ENCODE peak calls at places on chromosome 1, in five cellular contexts. A is stimulated activated CD4-positive, alpha-beta T cell treated with anti-CD3 and anti-CD28 coated beads, Interleukin-2, amount 100 ng/mL, for 48 hours; N is CD4-positive, alpha-beta memory T cell; U is osteocyte; S is CMK. W is an unnamed sample.

GRCh38 chr1:46448109-46448911 is 41.3 kb upstream of the DMBX1 start:
- DNase-seq in A (no peak), N (no peak), U (no peak), S (no peak), W (no peak)

GRCh38 chr1:150619576-150620509 is 9.6 kb downstream of the ENSA start:
- DNase-seq in A (no peak), N (no peak), U (no peak), S (no peak), W (peak)

GRCh38 chr1:164504699-164505098 is 54.3 kb upstream of the PBX1 start:
- DNase-seq in A (no peak), N (no peak), U (no peak), S (no peak), W (no peak)

GRCh38 chr1:110060034-110060661 is 10.3 kb downstream of the ALX3 start:
- DNase-seq in A (peak), N (peak), U (no peak), S (peak), W (no peak)

GRCh38 chr1:160657477-160657820 is 10.6 kb upstream of the SLAMF1 start:
- DNase-seq in A (no peak), N (no peak), U (no peak), S (no peak), W (no peak)

GRCh38 chr1:233543338-233544255 is 70.3 kb upstream of the KCNK1 start:
- DNase-seq in A (no peak), N (no peak), U (no peak), S (no peak), W (peak)

GRCh38 chr1:65209005-65209885 is 61.2 kb downstream of the AK4 start:
- DNase-seq in A (no peak), N (peak), U (no peak), S (no peak), W (peak)

GRCh38 chr1:152112101-152112884 is 3.0 kb downstream of the TCHH start:
- DNase-seq in A (no peak), N (no peak), U (no peak), S (no peak), W (no peak)

GRCh38 chr1:31483012-31483946 is 70.3 kb downstream of the SERINC2 start:
- DNase-seq in A (no peak), N (no peak), U (no peak), S (no peak), W (peak)

GRCh38 chr1:201461193-201461657 is 7.8 kb downstream of the PHLDA3 start:
- DNase-seq in A (no peak), N (no peak), U (no peak), S (no peak), W (peak)

GRCh38 chr1:54581621-54582035 is 33.6 kb downstream of the ACOT11 start:
- DNase-seq in A (no peak), N (no peak), U (no peak), S (no peak), W (peak)

GRCh38 chr1:2130871-2131289 is 63.7 kb downstream of the FAAP20 start:
- DNase-seq in A (no peak), N (no peak), U (no peak), S (no peak), W (no peak)

GRCh38 chr1:117447661-117448060 is 80.4 kb downstream of the MAN1A2 start:
- DNase-seq in A (no peak), N (no peak), U (no peak), S (no peak), W (no peak)

GRCh38 chr1:44220001-44220751 is 6.9 kb downstream of the DMAP1 start:
- DNase-seq in A (no peak), N (no peak), U (no peak), S (no peak), W (no peak)

GRCh38 chr1:19035356-19036048 is 79.0 kb upstream of the IFFO2 start:
- DNase-seq in A (no peak), N (no peak), U (no peak), S (no peak), W (no peak)